ENCODE peak calls at places on chromosomes 13 and 19, in ten cellular contexts. D is IMR-90, G is choroid plexus epithelial cell, U is aorta, H is upper lobe of left lung, Y is astrocyte of the cerebellum, M is RWPE2, W is BE2C, C is cardiac fibroblast, Q is skeletal muscle cell. B is an unnamed sample.

GRCh38 chr19:3095375-3096191 is 1.4 kb downstream of the GNA11 start:
- DNase-seq in D (no peak), G (no peak), U (no peak), H (peak; percentile 79), Y (no peak), M (no peak), W (no peak), C (peak; percentile 7), Q (no peak), B (no peak)

GRCh38 chr19:45405435-45406164 is 731 bp upstream of the PPP1R13L start:
- DNase-seq in D (peak; percentile 80), G (peak; percentile 90), U (peak; percentile 95), H (peak; percentile 94), Y (peak; percentile 68), M (peak; percentile 94), W (peak; percentile 89), C (peak; percentile 91), Q (no peak), B (peak; percentile 93)

GRCh38 chr19:50556236-50557008 is 11.8 kb downstream of the LRRC4B start:
- DNase-seq in D (peak; percentile 59), G (peak; percentile 67), U (peak; percentile 87), H (peak; percentile 91), Y (peak; percentile 1), M (no peak), W (peak; percentile 93), C (peak; percentile 72), Q (peak; percentile 1), B (peak; percentile 88)

GRCh38 chr19:27972291-27973040 is 1240.5 kb downstream of the UQCRFS1 start:
- DNase-seq in D (no peak), G (peak; percentile 54), U (no peak), H (no peak), Y (peak; percentile 68), M (no peak), W (no peak), C (peak; percentile 7), Q (peak; percentile 8), B (no peak)

GRCh38 chr19:5804516-5805464 is at the start of gene NRTN:
- DNase-seq in D (no peak), G (no peak), U (peak; percentile 44), H (peak; percentile 88), Y (no peak), M (no peak), W (peak; percentile 79), C (no peak), Q (no peak), B (peak; percentile 73)

GRCh38 chr13:49995535-49996165 is 1.2 kb upstream of the TRIM13 start:
- DNase-seq in D (no peak), G (peak; percentile 53), U (no peak), H (no peak), Y (no peak), M (no peak), W (no peak), C (peak; percentile 39), Q (no peak), B (no peak)

GRCh38 chr13:39916330-39916729 is 260.9 kb downstream of the COG6 start:
- DNase-seq in D (no peak), G (peak; percentile 65), U (no peak), H (no peak), Y (no peak), M (no peak), W (no peak), C (no peak), Q (no peak), B (no peak)

GRCh38 chr19:934865-935422 is 9.1 kb downstream of the ARID3A start:
- DNase-seq in D (peak; percentile 49), G (peak; percentile 50), U (peak; percentile 94), H (peak; percentile 95), Y (no peak), M (no peak), W (peak; percentile 82), C (peak; percentile 93), Q (peak; percentile 38), B (peak; percentile 96)

GRCh38 chr13:80340643-80341097 is 256 bp downstream of the SPRY2 start:
- DNase-seq in D (peak; percentile 70), G (peak; percentile 79), U (peak; percentile 73), H (no peak), Y (no peak), M (no peak), W (no peak), C (no peak), Q (no peak), B (no peak)

GRCh38 chr13:53151692-53152421 is 123.2 kb downstream of the OLFM4 start:
- DNase-seq in D (peak; percentile 34), G (peak; percentile 42), U (no peak), H (no peak), Y (no peak), M (no peak), W (peak; percentile 52), C (peak; percentile 11), Q (peak; percentile 20), B (peak; percentile 70)

GRCh38 chr19:12703056-12703455 is 6.6 kb upstream of the FBXW9 start:
- DNase-seq in D (peak; percentile 43), G (peak; percentile 65), U (no peak), H (no peak), Y (peak; percentile 13), M (no peak), W (peak; percentile 85), C (peak; percentile 60), Q (no peak), B (peak; percentile 91)

GRCh38 chr19:43318796-43319314 is 34.6 kb upstream of the CD177 start:
- DNase-seq in D (no peak), G (no peak), U (no peak), H (no peak), Y (no peak), M (no peak), W (no peak), C (no peak), Q (no peak), B (no peak)

GRCh38 chr19:41641879-41642485 is 15.1 kb upstream of the CEACAM4 start:
- DNase-seq in D (peak; percentile 37), G (peak; percentile 64), U (no peak), H (no peak), Y (no peak), M (no peak), W (peak; percentile 69), C (peak; percentile 62), Q (peak; percentile 7), B (peak; percentile 56)

GRCh38 chr13:30730526-30730925 is 4.8 kb upstream of the ALOX5AP start:
- DNase-seq in D (no peak), G (no peak), U (no peak), H (no peak), Y (no peak), M (no peak), W (peak; percentile 43), C (no peak), Q (peak; percentile 43), B (peak; percentile 97)

GRCh38 chr19:14347999-14348889 is 33.0 kb upstream of the ADGRE5 start:
- DNase-seq in D (no peak), G (peak; percentile 53), U (peak; percentile 79), H (peak; percentile 93), Y (no peak), M (no peak), W (peak; percentile 75), C (peak; percentile 61), Q (no peak), B (peak; percentile 83)

GRCh38 chr13:46304546-46304945 is 82.5 kb downstream of the RUBCNL start:
- DNase-seq in D (no peak), G (no peak), U (no peak), H (no peak), Y (no peak), M (no peak), W (no peak), C (no peak), Q (no peak), B (no peak)

GRCh38 chr13:46307554-46307953 is 79.5 kb downstream of the RUBCNL start:
- DNase-seq in D (no peak), G (no peak), U (no peak), H (no peak), Y (no peak), M (no peak), W (no peak), C (peak; percentile 7), Q (peak; percentile 11), B (no peak)

DNA sequence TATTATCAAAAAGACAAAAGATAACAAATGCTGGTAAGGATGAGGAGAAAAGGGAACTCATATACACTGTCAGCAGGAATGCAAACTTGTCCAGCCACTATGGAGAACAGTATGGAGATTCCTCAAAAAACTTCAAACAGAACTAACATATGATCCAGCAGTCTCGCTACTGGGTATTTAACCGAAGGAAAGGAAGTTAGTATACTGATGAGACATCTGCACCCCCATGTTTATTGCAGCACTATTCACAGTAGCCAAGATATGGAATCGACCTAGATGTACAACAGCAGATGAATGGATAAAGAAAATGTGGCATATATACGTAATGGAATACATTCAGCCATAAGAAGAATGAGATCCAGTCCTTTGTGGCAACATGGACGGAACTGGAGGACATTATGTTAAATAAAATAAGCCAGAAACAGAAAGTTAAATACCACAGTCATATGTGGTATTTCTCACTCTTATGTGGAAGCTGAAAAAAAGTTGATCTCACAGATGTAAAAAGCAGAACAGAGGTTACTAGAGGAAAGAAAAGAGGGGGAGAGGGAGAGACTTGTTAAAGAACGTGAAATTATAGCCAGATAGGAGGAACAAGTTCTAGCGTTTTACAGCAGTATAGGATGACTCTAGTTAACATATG is 83.2 kb downstream of the RUBCNL start:
- DNase-seq in D (no peak), G (no peak), U (no peak), H (no peak), Y (no peak), M (no peak), W (no peak), C (no peak), Q (no peak), B (no peak)
- H3K4me3 ChIP-seq in D (no peak overlapping the region), G (no peak overlapping the region), U (no peak overlapping the region), H (no peak overlapping the region), Y (no peak overlapping the region), M (no peak overlapping the region), W (no peak overlapping the region), C (no peak overlapping the region), Q (no peak overlapping the region), B (no peak overlapping the region)

GRCh38 chr19:29810504-29810871 is 1.3 kb upstream of the CCNE1 start:
- DNase-seq in D (peak; percentile 33), G (peak; percentile 45), U (no peak), H (no peak), Y (no peak), M (no peak), W (no peak), C (peak; percentile 19), Q (peak; percentile 3), B (no peak)
- H3K4me3 ChIP-seq in D (no peak overlapping the region), G (no peak overlapping the region), U (no peak overlapping the region), H (peak overlapping the region; percentile 75), Y (no peak overlapping the region), M (no peak overlapping the region), W (no peak overlapping the region), C (no peak overlapping the region), Q (no peak overlapping the region), B (peak overlapping the region; percentile 83)

GRCh38 chr19:29528350-29528945 is 2.7 kb downstream of the VSTM2B start:
- DNase-seq in D (peak; percentile 58), G (peak; percentile 75), U (no peak), H (peak; percentile 92), Y (peak; percentile 5), M (no peak), W (peak; percentile 80), C (peak; percentile 77), Q (peak; percentile 16), B (no peak)
- H3K4me3 ChIP-seq in D (no peak overlapping the region), G (peak overlapping the region; percentile 17), U (no peak overlapping the region), H (peak overlapping the region; percentile 29), Y (peak overlapping the region; percentile 18), M (peak overlapping the region; percentile 25), W (peak overlapping the region; percentile 34), C (peak overlapping the region; percentile 30), Q (peak overlapping the region; percentile 43), B (no peak overlapping the region)

DNA sequence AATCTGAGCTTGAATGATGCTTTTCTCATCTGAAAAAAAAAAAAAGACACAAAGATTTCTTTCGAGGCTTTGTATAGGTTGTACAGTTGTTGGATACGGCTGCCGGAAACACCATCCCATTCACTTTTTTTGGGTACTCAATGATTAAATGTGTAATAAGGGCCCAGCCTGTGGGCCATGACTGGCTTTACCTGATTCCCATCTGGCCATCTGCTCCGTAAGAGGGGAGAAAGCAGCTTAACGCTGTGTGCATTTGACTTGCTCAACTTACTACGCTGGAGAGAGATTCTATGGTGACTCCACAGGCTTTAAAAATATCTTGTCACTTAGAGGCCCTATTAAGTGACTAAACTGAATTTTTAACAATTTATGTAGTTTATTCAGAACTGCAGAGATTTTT is 731 bp downstream of the ZNF558 start:
- DNase-seq in D (no peak), G (peak; percentile 23), U (no peak), H (no peak), Y (no peak), M (no peak), W (no peak), C (no peak), Q (no peak), B (no peak)
- H3K4me3 ChIP-seq in D (peak overlapping the region; percentile 73), G (peak overlapping the region; percentile 85), U (peak overlapping the region; percentile 62), H (peak overlapping the region; percentile 77), Y (peak overlapping the region; percentile 79), M (peak overlapping the region; percentile 67), W (peak overlapping the region; percentile 63), C (peak overlapping the region; percentile 76), Q (peak overlapping the region; percentile 80), B (peak overlapping the region; percentile 81)